ENCODE peak calls at places on chromosomes 13 and 19, in eight cellular contexts. D is psoas muscle, L is ovary, A is adrenal gland, O is astrocyte, N is right atrium auricular region, S is RWPE1, G is IMR-90. Y is an unnamed sample.
A peak's percentile ranks its signal among the peaks of the same experiment; 100 is the strongest.

GRCh38 chr13:36131215-36131930 is at the start of gene DCLK1:
- DNase-seq in D (peak; percentile 76), L (peak; percentile 63), A (peak; percentile 32), O (no peak), N (peak; percentile 69), S (peak; percentile 9), G (no peak), Y (peak; percentile 4)

GRCh38 chr19:52270266-52270885 is 989 bp downstream of the ZNF766 start:
- DNase-seq in D (no peak), L (no peak), A (no peak), O (no peak), N (no peak), S (peak; percentile 5), G (peak; percentile 17), Y (no peak)

GRCh38 chr19:1445185-1445931 is 4.6 kb upstream of the APC2 start:
- DNase-seq in D (peak; percentile 74), L (peak; percentile 43), A (no peak), O (no peak), N (no peak), S (peak; percentile 71), G (peak; percentile 35), Y (no peak)

GRCh38 chr19:7294571-7295212 is 478 bp upstream of the INSR start:
- DNase-seq in D (peak; percentile 84), L (peak; percentile 67), A (peak; percentile 84), O (peak; percentile 12), N (peak; percentile 70), S (no peak), G (peak; percentile 16), Y (peak; percentile 12)

GRCh38 chr13:80037505-80037888 is 303.4 kb downstream of the SPRY2 start:
- DNase-seq in D (no peak), L (no peak), A (no peak), O (peak; percentile 93), N (no peak), S (peak; percentile 59), G (peak; percentile 95), Y (peak; percentile 85)

GRCh38 chr13:30140973-30141372 is 166.4 kb downstream of the KATNAL1 start:
- DNase-seq in D (no peak), L (no peak), A (no peak), O (no peak), N (no peak), S (no peak), G (no peak), Y (no peak)

GRCh38 chr19:2095338-2095938 is 688 bp downstream of the MOB3A start:
- DNase-seq in D (no peak), L (peak; percentile 28), A (no peak), O (no peak), N (no peak), S (no peak), G (no peak), Y (no peak)

GRCh38 chr13:101623469-101624209 is 171.2 kb downstream of the ITGBL1 start:
- DNase-seq in D (no peak), L (no peak), A (no peak), O (no peak), N (no peak), S (peak; percentile 16), G (peak; percentile 24), Y (peak; percentile 2)

GRCh38 chr13:107600986-107601385 is 614.4 kb downstream of the LIG4 start:
- DNase-seq in D (no peak), L (no peak), A (no peak), O (no peak), N (no peak), S (no peak), G (no peak), Y (no peak)

GRCh38 chr13:95296326-95296939 is 4.8 kb downstream of the ABCC4 start:
- DNase-seq in D (peak; percentile 42), L (no peak), A (peak; percentile 62), O (no peak), N (no peak), S (peak; percentile 46), G (no peak), Y (no peak)

GRCh38 chr13:114032121-114032799 is 58.4 kb upstream of the C13orf46 start:
- DNase-seq in D (no peak), L (peak; percentile 56), A (no peak), O (peak; percentile 67), N (no peak), S (peak; percentile 10), G (peak; percentile 75), Y (peak; percentile 21)
- H3K27ac ChIP-seq in D (no peak overlapping the region), L (no peak overlapping the region), A (no peak overlapping the region), O (peak overlapping the region; percentile 67), N (no peak overlapping the region), S (peak overlapping the region; percentile 81), G (peak overlapping the region; percentile 91), Y (no peak overlapping the region)

DNA sequence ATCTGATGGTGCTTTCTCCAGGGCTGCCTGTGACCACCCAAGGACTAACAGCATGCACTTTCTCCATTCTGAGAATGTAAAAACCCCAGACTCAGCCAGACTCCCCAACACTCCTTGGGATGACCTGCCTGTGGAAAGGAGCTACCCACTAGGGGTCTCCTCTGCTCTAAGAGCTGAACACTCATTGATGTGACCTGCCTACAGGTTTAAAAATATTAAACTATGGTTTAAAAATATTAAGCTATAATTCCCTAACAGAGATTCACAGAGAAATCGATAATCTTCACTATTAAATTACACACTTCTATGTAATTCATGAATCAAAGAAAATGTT is 696.2 kb upstream of the SLITRK5 start:
- DNase-seq in D (no peak), L (no peak), A (no peak), O (no peak), N (no peak), S (no peak), G (no peak), Y (no peak)
- TF ChIP-seq CTCF in D (no peak), L (no peak), A (no peak), O (no peak), N (no peak), S (no peak), G (peak; percentile 19), Y (no peak)

GRCh38 chr13:45441633-45442032 is 23.1 kb upstream of the COG3 start:
- DNase-seq in D (no peak), L (no peak), A (no peak), O (peak; percentile 17), N (no peak), S (peak; percentile 32), G (peak; percentile 10), Y (peak; percentile 55)
- H3K27ac ChIP-seq in D (peak overlapping the region; percentile 83), L (no peak overlapping the region), A (peak overlapping the region; percentile 36), O (no peak overlapping the region), N (peak overlapping the region; percentile 82), S (no peak overlapping the region), G (no peak overlapping the region), Y (no peak overlapping the region)

GRCh38 chr13:68304287-68304893 is 1074.3 kb upstream of the PCDH9 start:
- DNase-seq in D (no peak), L (no peak), A (no peak), O (peak; percentile 1), N (no peak), S (peak; percentile 37), G (no peak), Y (no peak)
- TF ChIP-seq CTCF in D (peak; percentile 6), L (no peak), A (peak; percentile 63), O (peak; percentile 70), N (peak; percentile 28), S (peak; percentile 63), G (no peak), Y (peak; percentile 45)

DNA sequence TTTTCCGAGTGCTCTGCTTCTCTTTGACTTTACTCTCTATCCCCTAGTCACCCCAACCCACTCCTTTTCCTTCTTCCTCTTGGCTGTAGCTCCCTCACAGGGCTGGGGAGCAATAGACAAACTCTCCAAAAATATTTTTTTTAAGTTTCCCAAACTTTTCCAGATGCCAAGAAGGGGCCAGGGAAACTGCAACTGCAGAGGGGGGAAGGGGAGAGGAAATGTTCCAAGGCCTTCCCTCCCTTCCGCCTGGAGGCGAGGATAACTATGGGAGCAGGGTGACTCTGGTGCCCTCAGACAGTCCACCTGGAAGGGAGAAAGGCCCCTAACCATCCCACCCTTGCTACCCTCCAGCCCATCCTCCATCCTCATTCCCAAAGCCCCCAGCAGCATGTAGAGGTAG is 49.4 kb downstream of the LYL1 start:
- DNase-seq in D (no peak), L (peak; percentile 57), A (no peak), O (no peak), N (no peak), S (no peak), G (no peak), Y (no peak)
- H3K27ac ChIP-seq in D (peak overlapping the region; percentile 81), L (peak overlapping the region; percentile 91), A (no peak overlapping the region), O (peak overlapping the region; percentile 98), N (peak overlapping the region; percentile 97), S (peak overlapping the region; percentile 100), G (peak overlapping the region; percentile 100), Y (no peak overlapping the region)

DNA sequence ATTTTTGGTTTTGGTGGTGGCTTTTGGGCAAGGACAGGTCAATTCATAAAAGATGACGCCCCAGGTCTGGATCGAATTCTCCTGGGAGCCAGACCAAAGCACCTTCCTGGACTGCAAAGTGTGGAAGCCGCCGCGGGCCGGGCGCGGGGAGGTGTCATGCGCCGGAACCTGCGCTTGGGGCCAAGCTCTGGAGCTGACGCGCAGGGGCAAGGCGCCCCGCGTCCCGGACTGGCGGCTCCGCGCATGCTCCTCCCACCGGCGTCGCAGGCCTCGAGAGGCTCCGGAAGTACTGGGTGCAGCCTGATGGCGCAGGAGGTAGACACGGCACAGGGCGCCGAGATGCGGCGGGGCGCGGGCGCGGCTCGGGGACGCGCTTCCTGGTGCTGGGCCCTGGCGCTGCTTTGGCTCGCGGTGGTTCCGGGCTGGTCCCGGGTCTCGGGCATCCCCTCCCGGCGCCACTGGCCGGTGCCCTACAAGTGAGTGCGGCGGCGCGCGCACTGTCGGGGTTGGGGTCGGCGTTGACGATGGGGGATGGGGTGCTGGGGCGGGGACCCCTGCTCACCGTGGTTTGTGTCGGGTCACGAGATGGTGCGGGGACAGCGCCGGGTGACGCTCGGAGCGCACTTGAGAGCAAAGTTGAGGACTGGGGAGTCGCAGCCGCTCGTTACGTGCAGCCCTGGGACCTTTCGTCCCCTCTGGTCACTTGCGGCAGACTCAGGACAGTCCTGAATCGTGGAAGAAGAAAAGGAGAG is at the start of gene CLN5:
- DNase-seq in D (peak; percentile 95), L (peak; percentile 93), A (peak; percentile 95), O (peak; percentile 85), N (peak; percentile 95), S (peak; percentile 86), G (peak; percentile 90), Y (peak; percentile 63)
- TF ChIP-seq CTCF in D (peak; percentile 8), L (peak; percentile 55), A (no peak), O (no peak), N (no peak), S (no peak), G (no peak), Y (no peak)

GRCh38 chr13:22926176-22927007 is 254.4 kb upstream of the SGCG start:
- DNase-seq in D (peak; percentile 84), L (peak; percentile 90), A (peak; percentile 64), O (peak; percentile 12), N (no peak), S (no peak), G (no peak), Y (no peak)
- H3K27ac ChIP-seq in D (peak overlapping the region; percentile 60), L (peak overlapping the region; percentile 86), A (no peak overlapping the region), O (no peak overlapping the region), N (peak overlapping the region; percentile 58), S (no peak overlapping the region), G (no peak overlapping the region), Y (no peak overlapping the region)

GRCh38 chr13:21338156-21338555 is 120.9 kb downstream of the ZDHHC20 start:
- DNase-seq in D (no peak), L (no peak), A (no peak), O (no peak), N (no peak), S (no peak), G (no peak), Y (no peak)
- TF ChIP-seq CTCF in D (no peak), L (no peak), A (no peak), O (no peak), N (no peak), S (no peak), G (no peak), Y (no peak)